ENCODE peak calls at places on chromosomes 3 and 15, in seven cellular contexts. One of them, this sample, is unnamed.

GRCh38 chr3:87626471-87626995 is 350.1 kb upstream of the POU1F1 start:
- DNase-seq in HL-60: no peak
- DNase-seq in RWPE2: no peak
- DNase-seq in breast epithelium: no peak
- DNase-seq in pancreas: no peak
- DNase-seq in fibroblast of the aortic adventitia: peak; percentile 19
- DNase-seq in fibroblast of lung: no peak
- DNase-seq in this sample: no peak

GRCh38 chr3:71917540-71917939 is 132.6 kb upstream of the PROK2 start:
- DNase-seq in HL-60: no peak
- DNase-seq in RWPE2: no peak
- DNase-seq in breast epithelium: no peak
- DNase-seq in pancreas: no peak
- DNase-seq in fibroblast of the aortic adventitia: no peak
- DNase-seq in fibroblast of lung: no peak
- DNase-seq in this sample: no peak

GRCh38 chr15:26050979-26051378 is 187.9 kb upstream of the ATP10A start:
- DNase-seq in HL-60: no peak
- DNase-seq in RWPE2: no peak
- DNase-seq in breast epithelium: no peak
- DNase-seq in pancreas: no peak
- DNase-seq in fibroblast of the aortic adventitia: no peak
- DNase-seq in fibroblast of lung: no peak
- DNase-seq in this sample: no peak

GRCh38 chr3:67647390-67647878 is 7.0 kb downstream of the SUCLG2 start:
- DNase-seq in HL-60: no peak
- DNase-seq in RWPE2: peak; percentile 75
- DNase-seq in breast epithelium: peak; percentile 40
- DNase-seq in pancreas: no peak
- DNase-seq in fibroblast of the aortic adventitia: peak; percentile 97
- DNase-seq in fibroblast of lung: peak; percentile 97
- DNase-seq in this sample: no peak

GRCh38 chr15:66169625-66170024 is 83.9 kb downstream of the MEGF11 start:
- DNase-seq in HL-60: no peak
- DNase-seq in RWPE2: no peak
- DNase-seq in breast epithelium: no peak
- DNase-seq in pancreas: no peak
- DNase-seq in fibroblast of the aortic adventitia: no peak
- DNase-seq in fibroblast of lung: no peak
- DNase-seq in this sample: no peak

GRCh38 chr15:31353931-31354330 is 27.3 kb downstream of the KLF13 start:
- DNase-seq in HL-60: no peak
- DNase-seq in RWPE2: no peak
- DNase-seq in breast epithelium: no peak
- DNase-seq in pancreas: peak; percentile 79
- DNase-seq in fibroblast of the aortic adventitia: peak; percentile 41
- DNase-seq in fibroblast of lung: peak; percentile 13
- DNase-seq in this sample: no peak

GRCh38 chr3:128427175-128427857 is 39.4 kb downstream of the DNAJB8 start:
- DNase-seq in HL-60: no peak
- DNase-seq in RWPE2: no peak
- DNase-seq in breast epithelium: no peak
- DNase-seq in pancreas: peak; percentile 54
- DNase-seq in fibroblast of the aortic adventitia: no peak
- DNase-seq in fibroblast of lung: no peak
- DNase-seq in this sample: no peak

GRCh38 chr3:58490860-58491501 is 915 bp upstream of the KCTD6 start:
- DNase-seq in HL-60: no peak
- DNase-seq in RWPE2: no peak
- DNase-seq in breast epithelium: no peak
- DNase-seq in pancreas: peak; percentile 83
- DNase-seq in fibroblast of the aortic adventitia: no peak
- DNase-seq in fibroblast of lung: no peak
- DNase-seq in this sample: no peak

GRCh38 chr3:164233951-164234350 is 844.3 kb downstream of the SI start:
- DNase-seq in HL-60: no peak
- DNase-seq in RWPE2: no peak
- DNase-seq in breast epithelium: no peak
- DNase-seq in pancreas: no peak
- DNase-seq in fibroblast of the aortic adventitia: no peak
- DNase-seq in fibroblast of lung: no peak
- DNase-seq in this sample: no peak

GRCh38 chr3:67076607-67077006 is 78.5 kb downstream of the KBTBD8 start:
- DNase-seq in HL-60: no peak
- DNase-seq in RWPE2: no peak
- DNase-seq in breast epithelium: no peak
- DNase-seq in pancreas: no peak
- DNase-seq in fibroblast of the aortic adventitia: no peak
- DNase-seq in fibroblast of lung: no peak
- DNase-seq in this sample: no peak

GRCh38 chr3:111339017-111339416 is 203.0 kb upstream of the CD96 start:
- DNase-seq in HL-60: no peak
- DNase-seq in RWPE2: no peak
- DNase-seq in breast epithelium: no peak
- DNase-seq in pancreas: no peak
- DNase-seq in fibroblast of the aortic adventitia: no peak
- DNase-seq in fibroblast of lung: no peak
- DNase-seq in this sample: no peak

GRCh38 chr3:13570391-13571194 is 21.7 kb downstream of the FBLN2 start:
- DNase-seq in HL-60: no peak
- DNase-seq in RWPE2: peak; percentile 60
- DNase-seq in breast epithelium: no peak
- DNase-seq in pancreas: peak; percentile 70
- DNase-seq in fibroblast of the aortic adventitia: no peak
- DNase-seq in fibroblast of lung: no peak
- DNase-seq in this sample: no peak
- TF ChIP-seq CTCF in HL-60: no peak
- TF ChIP-seq CTCF in RWPE2: no peak
- TF ChIP-seq CTCF in breast epithelium: no peak
- TF ChIP-seq CTCF in pancreas: no peak
- TF ChIP-seq CTCF in fibroblast of the aortic adventitia: no peak
- TF ChIP-seq CTCF in fibroblast of lung: no peak
- TF ChIP-seq CTCF in this sample: no peak

GRCh38 chr15:48861813-48862431 is 16.0 kb upstream of the EID1 start:
- DNase-seq in HL-60: no peak
- DNase-seq in RWPE2: no peak
- DNase-seq in breast epithelium: no peak
- DNase-seq in pancreas: no peak
- DNase-seq in fibroblast of the aortic adventitia: peak; percentile 88
- DNase-seq in fibroblast of lung: peak; percentile 86
- DNase-seq in this sample: no peak
- TF ChIP-seq CTCF in HL-60: peak; percentile 46
- TF ChIP-seq CTCF in RWPE2: peak; percentile 100
- TF ChIP-seq CTCF in breast epithelium: peak; percentile 81
- TF ChIP-seq CTCF in pancreas: peak; percentile 72
- TF ChIP-seq CTCF in fibroblast of the aortic adventitia: peak; percentile 85
- TF ChIP-seq CTCF in fibroblast of lung: peak; percentile 85
- TF ChIP-seq CTCF in this sample: peak; percentile 96

GRCh38 chr3:156728267-156728985 is 54.0 kb downstream of the TIPARP start:
- DNase-seq in HL-60: no peak
- DNase-seq in RWPE2: no peak
- DNase-seq in breast epithelium: no peak
- DNase-seq in pancreas: no peak
- DNase-seq in fibroblast of the aortic adventitia: no peak
- DNase-seq in fibroblast of lung: no peak
- DNase-seq in this sample: no peak
- TF ChIP-seq CTCF in HL-60: no peak
- TF ChIP-seq CTCF in RWPE2: no peak
- TF ChIP-seq CTCF in breast epithelium: no peak
- TF ChIP-seq CTCF in pancreas: no peak
- TF ChIP-seq CTCF in fibroblast of the aortic adventitia: no peak
- TF ChIP-seq CTCF in fibroblast of lung: no peak
- TF ChIP-seq CTCF in this sample: no peak

GRCh38 chr3:194983620-194984019 is 287.3 kb downstream of the XXYLT1 start:
- DNase-seq in HL-60: no peak
- DNase-seq in RWPE2: no peak
- DNase-seq in breast epithelium: peak; percentile 0
- DNase-seq in pancreas: no peak
- DNase-seq in fibroblast of the aortic adventitia: no peak
- DNase-seq in fibroblast of lung: no peak
- DNase-seq in this sample: no peak

GRCh38 chr3:194984026-194984425 is 286.9 kb downstream of the XXYLT1 start:
- DNase-seq in HL-60: no peak
- DNase-seq in RWPE2: no peak
- DNase-seq in breast epithelium: peak; percentile 6
- DNase-seq in pancreas: no peak
- DNase-seq in fibroblast of the aortic adventitia: no peak
- DNase-seq in fibroblast of lung: no peak
- DNase-seq in this sample: peak; percentile 40

GRCh38 chr3:194984624-194985023 is 286.3 kb downstream of the XXYLT1 start:
- DNase-seq in HL-60: no peak
- DNase-seq in RWPE2: no peak
- DNase-seq in breast epithelium: peak; percentile 17
- DNase-seq in pancreas: no peak
- DNase-seq in fibroblast of the aortic adventitia: no peak
- DNase-seq in fibroblast of lung: no peak
- DNase-seq in this sample: no peak

GRCh38 chr3:194986208-194987043 is 284.5 kb downstream of the XXYLT1 start:
- DNase-seq in HL-60: peak; percentile 82
- DNase-seq in RWPE2: peak; percentile 77
- DNase-seq in breast epithelium: peak; percentile 30
- DNase-seq in pancreas: no peak
- DNase-seq in fibroblast of the aortic adventitia: peak; percentile 17
- DNase-seq in fibroblast of lung: no peak
- DNase-seq in this sample: peak; percentile 50

DNA sequence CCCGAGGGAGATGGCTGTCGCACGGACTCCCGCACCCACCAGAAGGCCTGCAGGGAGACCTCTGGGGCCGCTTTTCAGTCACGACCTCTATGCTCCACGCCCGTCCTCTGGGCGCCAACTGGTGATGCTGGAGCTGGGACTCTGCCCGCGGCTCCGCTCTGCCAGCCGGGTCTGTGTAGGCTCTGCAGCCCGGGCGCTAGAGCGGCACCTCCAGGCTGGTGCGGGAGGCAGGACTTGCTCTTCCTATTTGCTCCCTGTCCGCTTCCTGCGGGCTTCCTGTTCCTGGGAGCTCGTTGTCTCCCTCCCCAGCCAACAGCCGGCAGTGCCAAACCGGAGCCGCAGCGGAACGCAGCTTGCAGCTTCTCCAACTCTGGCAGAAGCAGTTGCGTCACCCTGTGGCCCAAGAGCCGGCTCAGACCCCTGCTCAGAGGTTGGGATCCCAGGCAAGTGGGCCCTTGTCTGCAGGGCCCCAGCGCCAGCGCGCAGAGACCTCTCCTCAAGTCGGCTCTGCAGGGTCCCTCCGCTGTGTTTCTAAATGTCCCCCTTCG is 285.9 kb downstream of the XXYLT1 start:
- DNase-seq in HL-60: peak; percentile 69
- DNase-seq in RWPE2: no peak
- DNase-seq in breast epithelium: peak; percentile 19
- DNase-seq in pancreas: peak; percentile 85
- DNase-seq in fibroblast of the aortic adventitia: peak; percentile 77
- DNase-seq in fibroblast of lung: peak; percentile 77
- DNase-seq in this sample: peak; percentile 68
- TF ChIP-seq CTCF in HL-60: no peak
- TF ChIP-seq CTCF in RWPE2: no peak
- TF ChIP-seq CTCF in breast epithelium: peak; percentile 35
- TF ChIP-seq CTCF in pancreas: no peak
- TF ChIP-seq CTCF in fibroblast of the aortic adventitia: peak; percentile 59
- TF ChIP-seq CTCF in fibroblast of lung: peak; percentile 15
- TF ChIP-seq CTCF in this sample: peak; percentile 22

GRCh38 chr3:194462936-194463335 is 23.9 kb downstream of the ATP13A3 start:
- DNase-seq in HL-60: no peak
- DNase-seq in RWPE2: no peak
- DNase-seq in breast epithelium: no peak
- DNase-seq in pancreas: no peak
- DNase-seq in fibroblast of the aortic adventitia: peak; percentile 57
- DNase-seq in fibroblast of lung: peak; percentile 58
- DNase-seq in this sample: no peak

GRCh38 chr3:194455481-194455880 is 31.3 kb downstream of the ATP13A3 start:
- DNase-seq in HL-60: no peak
- DNase-seq in RWPE2: no peak
- DNase-seq in breast epithelium: no peak
- DNase-seq in pancreas: no peak
- DNase-seq in fibroblast of the aortic adventitia: no peak
- DNase-seq in fibroblast of lung: no peak
- DNase-seq in this sample: no peak

GRCh38 chr3:194458122-194458521 is 28.7 kb downstream of the ATP13A3 start:
- DNase-seq in HL-60: no peak
- DNase-seq in RWPE2: no peak
- DNase-seq in breast epithelium: no peak
- DNase-seq in pancreas: no peak
- DNase-seq in fibroblast of the aortic adventitia: no peak
- DNase-seq in fibroblast of lung: no peak
- DNase-seq in this sample: no peak
- TF ChIP-seq CTCF in HL-60: no peak
- TF ChIP-seq CTCF in RWPE2: peak; percentile 23
- TF ChIP-seq CTCF in breast epithelium: no peak
- TF ChIP-seq CTCF in pancreas: no peak
- TF ChIP-seq CTCF in fibroblast of the aortic adventitia: no peak
- TF ChIP-seq CTCF in fibroblast of lung: no peak
- TF ChIP-seq CTCF in this sample: no peak

DNA sequence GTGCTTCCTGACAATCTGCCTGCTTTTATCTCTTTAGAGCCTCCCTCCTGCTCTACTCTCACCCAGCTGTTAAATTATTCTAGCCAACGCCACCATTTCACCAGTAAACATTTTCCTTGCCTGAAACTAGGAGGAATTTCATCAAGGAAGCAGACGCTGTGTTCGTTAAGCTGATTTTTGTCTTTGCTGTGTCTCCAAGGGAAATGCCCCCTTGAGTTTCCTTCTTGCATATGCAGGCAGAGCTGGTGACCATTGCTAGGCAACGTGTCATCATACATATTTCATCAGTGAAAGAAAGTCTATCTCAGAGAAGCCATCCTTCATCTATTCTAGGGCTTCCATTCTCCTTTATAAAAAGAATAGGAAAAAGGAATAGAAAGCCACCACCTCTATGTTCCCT is 87.0 kb upstream of the ST8SIA2 start:
- DNase-seq in HL-60: peak; percentile 0
- DNase-seq in RWPE2: no peak
- DNase-seq in breast epithelium: no peak
- DNase-seq in pancreas: no peak
- DNase-seq in fibroblast of the aortic adventitia: no peak
- DNase-seq in fibroblast of lung: no peak
- DNase-seq in this sample: no peak
- TF ChIP-seq CTCF in HL-60: peak; percentile 13
- TF ChIP-seq CTCF in RWPE2: no peak
- TF ChIP-seq CTCF in breast epithelium: no peak
- TF ChIP-seq CTCF in pancreas: no peak
- TF ChIP-seq CTCF in fibroblast of the aortic adventitia: no peak
- TF ChIP-seq CTCF in fibroblast of lung: no peak
- TF ChIP-seq CTCF in this sample: peak; percentile 72